ENCODE peak calls at places on chromosomes 5 and 9, in five cellular contexts. I is T47D, X is HCEC 1CT, V is mesenteric fat pad, N is iPS DF 19.7. H is an unnamed sample.

GRCh38 chr9:135070198-135070951 is 17.1 kb upstream of the OLFM1 start:
- DNase-seq in X (no peak), V (peak), I (no peak), N (no peak), H (peak)

GRCh38 chr5:107294151-107294550 is 376.6 kb downstream of the EFNA5 start:
- DNase-seq in I (no peak), V (no peak), X (no peak), N (no peak), H (no peak)

GRCh38 chr5:10441992-10442435 is 335 bp downstream of the ROPN1L start:
- DNase-seq in I (peak), N (no peak), V (peak), X (no peak), H (no peak)

GRCh38 chr9:71079451-71079850 is 42.0 kb downstream of the TRPM3 start:
- DNase-seq in V (no peak), I (no peak), N (peak), X (peak), H (no peak)

GRCh38 chr9:77731930-77732329 is 83.8 kb upstream of the GNA14 start:
- DNase-seq in X (no peak), V (no peak), N (no peak), I (no peak), H (no peak)

GRCh38 chr9:4829956-4830355 is 37.2 kb downstream of the RCL1 start:
- DNase-seq in X (peak), N (no peak), I (no peak), V (no peak), H (no peak)

GRCh38 chr5:146520731-146521130 is 4.7 kb upstream of the GPR151 start:
- DNase-seq in V (no peak), N (no peak), I (no peak), X (no peak), H (no peak)

GRCh38 chr5:53313131-53313530 is 167.3 kb upstream of the FST start:
- DNase-seq in V (no peak), X (no peak), I (no peak), N (no peak), H (no peak)

GRCh38 chr5:108451269-108451668 is 69.4 kb upstream of the FBXL17 start:
- DNase-seq in N (no peak), V (no peak), X (peak), I (no peak), H (no peak)

GRCh38 chr9:137085918-137086530 is 761 bp upstream of the MAN1B1 start:
- DNase-seq in I (peak), N (no peak), V (no peak), X (peak), H (no peak)

GRCh38 chr9:121863931-121864330 is 212.5 kb downstream of the DAB2IP start:
- DNase-seq in V (no peak), N (no peak), X (peak), I (no peak), H (peak)

GRCh38 chr5:11803436-11803835 is 100.8 kb downstream of the CTNND2 start:
- DNase-seq in X (no peak), N (no peak), I (no peak), V (no peak), H (no peak)

GRCh38 chr5:141186897-141187512 is at the start of gene PCDHB9:
- DNase-seq in I (peak), N (no peak), V (no peak), X (no peak), H (no peak)

GRCh38 chr5:149381986-149382338 is 2.9 kb upstream of the IL17B start:
- DNase-seq in N (no peak), X (peak), I (peak), V (peak), H (peak)

GRCh38 chr5:66519626-66520025 is 76.6 kb upstream of the MAST4 start:
- DNase-seq in X (no peak), V (no peak), N (no peak), I (no peak), H (no peak)

GRCh38 chr9:114004221-114004716 is 73.8 kb downstream of the AMBP start:
- DNase-seq in X (no peak), N (no peak), I (no peak), V (peak), H (peak)

GRCh38 chr9:33448159-33448511 is 742 bp upstream of the AQP3 start:
- DNase-seq in N (no peak), V (no peak), X (no peak), I (no peak), H (no peak)

GRCh38 chr9:72628191-72628590 is 106.8 kb downstream of the TMC1 start:
- DNase-seq in N (no peak), V (no peak), I (no peak), X (no peak), H (no peak)

GRCh38 chr5:565782-566445 is 41.7 kb upstream of the SLC9A3 start:
- DNase-seq in I (no peak), N (no peak), X (no peak), V (peak), H (peak)

GRCh38 chr5:87061046-87061445 is 206.6 kb upstream of the RASA1 start:
- DNase-seq in X (no peak), N (no peak), V (no peak), I (no peak), H (no peak)